ENCODE peak calls at places on chromosomes 16 and 17, in ten cellular contexts. Q is effector memory CD4-positive, alpha-beta T cell; C is CD8-positive, alpha-beta T cell; B is cardiac muscle cell; I is OCI-LY7; F is heart right ventricle; U is pancreas; E is heart left ventricle; X is transverse colon; P is neural progenitor cell. W is an unnamed sample.

GRCh38 chr16:11636172-11636721 is 32.0 kb upstream of the SNN start:
- DNase-seq in Q (no peak), C (no peak), B (no peak), I (no peak), F (no peak), U (no peak), E (no peak), X (peak; percentile 57), P (peak; percentile 70), W (no peak)

GRCh38 chr17:17416400-17417360 is 60.1 kb upstream of the MED9 start:
- DNase-seq in Q (no peak), C (peak; percentile 17), B (peak; percentile 65), I (no peak), F (no peak), U (no peak), E (no peak), X (no peak), P (no peak), W (no peak)

GRCh38 chr17:78159575-78160158 is 8.7 kb upstream of the SYNGR2 start:
- DNase-seq in Q (no peak), C (no peak), B (peak; percentile 77), I (no peak), F (no peak), U (no peak), E (no peak), X (no peak), P (no peak), W (no peak)

GRCh38 chr16:30961384-30961783 is 3.8 kb downstream of the SETD1A start:
- DNase-seq in Q (no peak), C (no peak), B (no peak), I (no peak), F (no peak), U (no peak), E (no peak), X (no peak), P (no peak), W (no peak)

GRCh38 chr16:68072038-68072695 is 13.0 kb upstream of the NFATC3 start:
- DNase-seq in Q (no peak), C (no peak), B (no peak), I (no peak), F (no peak), U (no peak), E (peak; percentile 53), X (peak; percentile 66), P (no peak), W (no peak)

GRCh38 chr17:60652484-60653247 is 25.0 kb upstream of the BCAS3 start:
- DNase-seq in Q (no peak), C (no peak), B (no peak), I (peak; percentile 47), F (no peak), U (no peak), E (no peak), X (no peak), P (no peak), W (no peak)

GRCh38 chr17:8632087-8632486 is 1.6 kb upstream of the MYH10 start:
- DNase-seq in Q (no peak), C (no peak), B (no peak), I (peak; percentile 13), F (no peak), U (no peak), E (no peak), X (no peak), P (peak; percentile 36), W (no peak)

GRCh38 chr16:47884131-47884725 is 271.6 kb downstream of the ABCC12 start:
- DNase-seq in Q (no peak), C (no peak), B (no peak), I (no peak), F (no peak), U (no peak), E (no peak), X (no peak), P (peak; percentile 67), W (no peak)

GRCh38 chr17:46942441-46943217 is 19.7 kb downstream of the GOSR2 start:
- DNase-seq in Q (no peak), C (peak; percentile 31), B (peak; percentile 89), I (peak; percentile 79), F (peak; percentile 69), U (no peak), E (peak; percentile 75), X (peak; percentile 74), P (peak; percentile 86), W (peak; percentile 88)

DNA sequence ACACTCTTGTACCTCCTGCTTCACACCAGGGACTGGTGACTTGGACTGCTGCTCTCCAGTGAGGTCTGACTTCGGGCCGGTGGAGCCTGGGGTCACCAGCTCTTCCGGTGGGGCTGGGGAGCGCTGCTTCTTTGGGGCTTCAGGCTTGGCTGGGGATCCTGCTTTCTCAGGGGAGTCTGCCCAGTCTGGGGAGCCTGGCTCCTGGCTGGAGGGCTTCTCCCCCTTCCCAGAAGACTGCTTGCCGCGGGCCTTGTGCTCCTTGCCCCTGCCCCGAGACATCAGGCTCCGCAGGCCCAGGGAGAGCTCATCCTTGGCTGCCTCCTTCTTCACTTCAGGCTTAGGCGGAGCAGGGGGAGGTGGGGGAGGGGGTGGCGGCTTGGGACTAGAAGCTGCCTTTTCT is 52.4 kb downstream of the MYO18A start:
- DNase-seq in Q (no peak), C (no peak), B (no peak), I (no peak), F (no peak), U (no peak), E (no peak), X (no peak), P (peak; percentile 30), W (no peak)
- H3K4me1 ChIP-seq in Q (peaks cover under 1% of the 10 kb centered on the region), C (no peaks in the 10 kb centered on the region), B (peaks cover 44% of the 10 kb centered on the region), I (no peaks in the 10 kb centered on the region), F (peaks cover 71% of the 10 kb centered on the region), U (no peaks in the 10 kb centered on the region), E (peaks cover 30% of the 10 kb centered on the region), X (peaks cover 13% of the 10 kb centered on the region), P (peaks cover 12% of the 10 kb centered on the region), W (no peaks in the 10 kb centered on the region)

GRCh38 chr17:15377200-15377599 is 35.8 kb upstream of the TEKT3 start:
- DNase-seq in Q (no peak), C (no peak), B (peak; percentile 69), I (no peak), F (no peak), U (no peak), E (no peak), X (no peak), P (no peak), W (no peak)
- H3K4me3 ChIP-seq in Q (no peak overlapping the region), C (no peak overlapping the region), B (no peak overlapping the region), I (no peak overlapping the region), F (no peak overlapping the region), U (no peak overlapping the region), E (no peak overlapping the region), X (no peak overlapping the region), P (no peak overlapping the region), W (no peak overlapping the region)

GRCh38 chr17:31623990-31624389 is 232.5 kb downstream of the RAB11FIP4 start:
- DNase-seq in Q (no peak), C (no peak), B (no peak), I (no peak), F (no peak), U (no peak), E (no peak), X (no peak), P (no peak), W (no peak)

GRCh38 chr17:31631759-31632158 is 227.3 kb downstream of the COPRS start:
- DNase-seq in Q (no peak), C (no peak), B (no peak), I (no peak), F (no peak), U (no peak), E (no peak), X (no peak), P (no peak), W (no peak)

GRCh38 chr17:31629696-31630470 is 229.2 kb downstream of the COPRS start:
- DNase-seq in Q (no peak), C (no peak), B (peak; percentile 29), I (no peak), F (no peak), U (no peak), E (no peak), X (no peak), P (no peak), W (no peak)

DNA sequence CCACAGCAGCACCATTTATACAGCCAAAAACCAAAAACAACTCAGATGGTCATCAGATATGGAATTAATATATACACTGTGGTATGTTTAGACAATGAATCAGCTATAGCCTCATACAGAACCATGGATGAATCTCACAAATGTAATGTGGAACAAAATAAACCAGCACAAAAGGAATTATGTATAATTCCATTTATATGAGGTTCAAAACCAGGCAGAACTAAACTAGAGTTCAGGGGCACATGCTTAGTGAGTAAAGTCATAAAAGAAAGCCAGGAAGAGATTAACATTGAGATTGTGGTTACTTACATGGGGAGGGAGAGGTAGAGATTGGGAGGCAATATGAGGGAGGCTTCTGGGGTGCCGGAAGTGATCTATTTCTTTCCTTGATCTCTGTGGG is 231.1 kb downstream of the COPRS start:
- DNase-seq in Q (no peak), C (no peak), B (no peak), I (no peak), F (no peak), U (no peak), E (no peak), X (no peak), P (no peak), W (no peak)
- H3K9me3 ChIP-seq in Q (no peaks in the 10 kb centered on the region), C (no peaks in the 10 kb centered on the region), B (no peaks in the 10 kb centered on the region), I (peaks cover 3% of the 10 kb centered on the region), F (peaks cover 23% of the 10 kb centered on the region), U (no peaks in the 10 kb centered on the region), E (peaks cover 27% of the 10 kb centered on the region), X (peaks cover 7% of the 10 kb centered on the region), P (no peaks in the 10 kb centered on the region), W (no peaks in the 10 kb centered on the region)

GRCh38 chr16:2482181-2483107 is 7.5 kb downstream of the TBC1D24 start:
- DNase-seq in Q (no peak), C (no peak), B (peak; percentile 71), I (no peak), F (no peak), U (peak; percentile 80), E (peak; percentile 69), X (peak; percentile 38), P (no peak), W (peak; percentile 83)

GRCh38 chr16:2481676-2482075 is 6.7 kb downstream of the TBC1D24 start:
- DNase-seq in Q (no peak), C (no peak), B (no peak), I (no peak), F (no peak), U (peak; percentile 64), E (no peak), X (no peak), P (no peak), W (no peak)

GRCh38 chr16:2478273-2478672 is 3.3 kb downstream of the TBC1D24 start:
- DNase-seq in Q (no peak), C (no peak), B (no peak), I (no peak), F (no peak), U (no peak), E (no peak), X (no peak), P (no peak), W (no peak)

GRCh38 chr16:2483160-2483559 is 8.2 kb downstream of the TBC1D24 start:
- DNase-seq in Q (no peak), C (no peak), B (no peak), I (no peak), F (no peak), U (peak; percentile 78), E (peak; percentile 62), X (no peak), P (no peak), W (no peak)

DNA sequence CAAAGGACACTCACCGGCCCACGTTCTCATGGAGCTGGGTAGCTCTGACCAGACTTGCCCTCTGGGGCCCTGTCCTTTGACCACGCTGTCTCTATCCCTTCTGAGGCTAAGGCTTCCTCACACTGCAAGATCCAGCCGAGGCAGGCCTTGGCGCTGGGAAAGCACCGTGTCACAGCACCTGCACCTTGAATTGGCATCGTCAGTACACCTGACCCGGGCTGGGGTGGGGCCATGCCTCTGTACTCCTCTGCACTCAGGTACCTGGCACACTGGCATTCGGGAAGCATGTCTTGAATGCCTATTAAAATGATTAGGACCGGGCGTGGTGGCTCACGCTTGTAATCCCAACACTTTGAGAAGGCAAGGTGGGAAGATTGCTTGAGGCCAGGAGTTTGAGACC is 6.0 kb downstream of the TBC1D24 start:
- DNase-seq in Q (no peak), C (no peak), B (no peak), I (no peak), F (no peak), U (peak; percentile 95), E (no peak), X (peak; percentile 80), P (no peak), W (no peak)
- H3K4me1 ChIP-seq in Q (peaks cover under 1% of the 10 kb centered on the region), C (peaks cover 4% of the 10 kb centered on the region), B (peaks cover 5% of the 10 kb centered on the region), I (peaks cover 10% of the 10 kb centered on the region), F (peaks cover 18% of the 10 kb centered on the region), U (peaks cover 42% of the 10 kb centered on the region), E (peaks cover 1% of the 10 kb centered on the region), X (peaks cover 20% of the 10 kb centered on the region), P (peaks cover 3% of the 10 kb centered on the region), W (peaks cover 26% of the 10 kb centered on the region)